ENCODE peak calls at places on chromosomes 4 and X, in seven cellular contexts. J is cardiac muscle cell; W is H9; S is activated T-cell treated with anti-CD3 and anti-CD28 coated beads for 1 hour; H is ecto neural progenitor cell; P is CD8-positive, alpha-beta T cell; Z is stimulated activated CD8-positive, alpha-beta memory T cell treated with anti-CD3 and anti-CD28 coated beads, Interleukin-4, amount 100 ng/mL, for 1 hour. O is an unnamed sample.

GRCh38 chrX:87409113-87409841 is 108.3 kb upstream of the KLHL4 start:
- DNase-seq in S (no peak), J (peak; percentile 96), P (no peak), H (no peak), Z (no peak), W (no peak), O (no peak)

GRCh38 chrX:40108084-40108958 is 10.6 kb upstream of the BCOR start:
- DNase-seq in S (no peak), J (peak; percentile 52), W (peak; percentile 77), P (no peak), H (peak; percentile 79), Z (no peak), O (no peak)

GRCh38 chrX:67610282-67610681 is 66.5 kb downstream of the AR start:
- DNase-seq in W (no peak), P (no peak), H (no peak), Z (no peak), S (no peak), J (no peak), O (no peak)

GRCh38 chrX:74104356-74105065 is 199.5 kb upstream of the ZCCHC13 start:
- DNase-seq in W (no peak), P (no peak), Z (no peak), J (no peak), H (no peak), S (no peak), O (no peak)

GRCh38 chr4:12933760-12934221 is 550.3 kb downstream of the RAB28 start:
- DNase-seq in H (no peak), P (no peak), S (no peak), J (no peak), Z (no peak), W (no peak), O (no peak)

GRCh38 chr4:6953751-6954380 is 44.2 kb downstream of the TBC1D14 start:
- DNase-seq in W (peak; percentile 89), J (peak; percentile 87), S (no peak), P (no peak), H (peak; percentile 85), Z (no peak), O (no peak)

GRCh38 chr4:128565565-128566186 is 243.8 kb upstream of the JADE1 start:
- DNase-seq in W (peak; percentile 83), P (no peak), S (no peak), Z (no peak), J (peak; percentile 67), H (peak; percentile 68), O (no peak)

GRCh38 chr4:53010320-53010719 is 148.2 kb downstream of the RASL11B start:
- DNase-seq in J (peak; percentile 90), H (no peak), S (no peak), W (no peak), P (no peak), Z (no peak), O (no peak)

GRCh38 chr4:88737304-88738015 is 39.8 kb upstream of the NAP1L5 start:
- DNase-seq in Z (no peak), W (no peak), J (no peak), P (peak; percentile 57), S (peak; percentile 5), H (no peak), O (no peak)

GRCh38 chrX:46737041-46737440 is 21.9 kb downstream of the SLC9A7 start:
- DNase-seq in W (no peak), J (peak; percentile 48), P (no peak), H (no peak), Z (no peak), S (no peak), O (no peak)

O was measured in cortex of kidney.